ENCODE peak calls at places on chromosomes 3 and 15, in four cellular contexts. Y is H1, H is H9, O is neuronal stem cell. S is an unnamed sample.

GRCh38 chr3:53161820-53162671 is 1.0 kb downstream of the PRKCD start:
- DNase-seq in O (no peak), Y (no peak), H (peak; percentile 47), S (peak; percentile 59)

GRCh38 chr15:25690673-25691543 is 172.2 kb downstream of the ATP10A start:
- DNase-seq in H (no peak), O (no peak), Y (no peak), S (no peak)

GRCh38 chr3:64837126-64837738 is 149.4 kb upstream of the ADAMTS9 start:
- DNase-seq in Y (no peak), H (no peak), O (no peak), S (no peak)

GRCh38 chr15:101320501-101321052 is 25.5 kb upstream of the SNRPA1 start:
- DNase-seq in Y (peak; percentile 71), H (peak; percentile 78), O (peak; percentile 14), S (peak; percentile 95)

GRCh38 chr3:26647078-26647477 is 24.5 kb downstream of the LRRC3B start:
- DNase-seq in H (no peak), O (no peak), Y (no peak), S (no peak)

GRCh38 chr3:177816667-177817208 is 619.5 kb upstream of the TBL1XR1 start:
- DNase-seq in Y (no peak), O (no peak), H (no peak), S (no peak)

GRCh38 chr3:50606596-50606995 is 5.0 kb downstream of the CISH start:
- DNase-seq in H (no peak), Y (no peak), O (no peak), S (no peak)

GRCh38 chr3:102181202-102181920 is 253.5 kb upstream of the ZPLD1 start:
- DNase-seq in O (no peak), Y (no peak), H (no peak), S (peak; percentile 66)

GRCh38 chr3:142040941-142041575 is 108.3 kb downstream of the TFDP2 start:
- DNase-seq in Y (no peak), H (no peak), O (no peak), S (no peak)

GRCh38 chr3:64740232-64740631 is 52.4 kb upstream of the ADAMTS9 start:
- DNase-seq in O (no peak), Y (no peak), H (no peak), S (peak; percentile 80)

GRCh38 chr3:133161666-133162065 is 123.5 kb downstream of the TMEM108 start:
- DNase-seq in O (no peak), Y (no peak), H (no peak), S (no peak)

GRCh38 chr3:74267583-74268184 is 346.8 kb downstream of the CNTN3 start:
- DNase-seq in H (peak; percentile 52), Y (no peak), O (peak; percentile 46), S (peak; percentile 51)

GRCh38 chr3:48125026-48125704 is 63.1 kb downstream of the CDC25A start:
- DNase-seq in O (no peak), Y (no peak), H (peak; percentile 46), S (no peak)

GRCh38 chr3:183318846-183319770 is 66.1 kb downstream of the B3GNT5 start:
- DNase-seq in H (no peak), O (no peak), Y (no peak), S (no peak)

GRCh38 chr15:87345955-87346354 is 910.6 kb downstream of the NTRK3 start:
- DNase-seq in H (no peak), O (no peak), Y (no peak), S (no peak)

GRCh38 chr15:47404877-47405276 is 312.4 kb upstream of the SEMA6D start:
- DNase-seq in O (no peak), H (peak; percentile 37), Y (no peak), S (no peak)

GRCh38 chr3:152402698-152403456 is 134.1 kb downstream of the MBNL1 start:
- DNase-seq in O (no peak), Y (no peak), H (no peak), S (peak; percentile 83)

GRCh38 chr3:47715928-47716327 is 65.8 kb downstream of the SMARCC1 start:
- DNase-seq in H (no peak), O (no peak), Y (no peak), S (peak; percentile 56)

GRCh38 chr15:75008249-75009017 is 13.1 kb downstream of the SCAMP5 start:
- DNase-seq in O (no peak), H (no peak), Y (no peak), S (no peak)

GRCh38 chr3:112774293-112774926 is 72.3 kb downstream of the CD200R1L start:
- DNase-seq in Y (no peak), O (no peak), H (no peak), S (peak; percentile 43)

GRCh38 chr15:73685981-73686380 is 1.8 kb downstream of the CD276 start:
- DNase-seq in Y (no peak), H (no peak), O (no peak), S (peak; percentile 69)

GRCh38 chr15:66673410-66674322 is 28.4 kb upstream of the SMAD6 start:
- DNase-seq in O (peak; percentile 60), Y (peak; percentile 96), H (peak; percentile 94), S (peak; percentile 60)

GRCh38 chr3:195077611-195078540 is 193.1 kb downstream of the XXYLT1 start:
- DNase-seq in O (no peak), Y (no peak), H (no peak), S (no peak)

GRCh38 chr3:87771338-87772059 is 287.3 kb downstream of the CGGBP1 start:
- DNase-seq in H (peak; percentile 59), O (no peak), Y (peak; percentile 52), S (peak; percentile 7)

GRCh38 chr15:78107471-78107870 is 15.1 kb downstream of the SH2D7 start:
- DNase-seq in Y (no peak), O (no peak), H (no peak), S (no peak)

GRCh38 chr15:89958107-89958805 is 42.9 kb upstream of the ZNF710 start:
- DNase-seq in Y (no peak), H (no peak), O (no peak), S (no peak)

DNA sequence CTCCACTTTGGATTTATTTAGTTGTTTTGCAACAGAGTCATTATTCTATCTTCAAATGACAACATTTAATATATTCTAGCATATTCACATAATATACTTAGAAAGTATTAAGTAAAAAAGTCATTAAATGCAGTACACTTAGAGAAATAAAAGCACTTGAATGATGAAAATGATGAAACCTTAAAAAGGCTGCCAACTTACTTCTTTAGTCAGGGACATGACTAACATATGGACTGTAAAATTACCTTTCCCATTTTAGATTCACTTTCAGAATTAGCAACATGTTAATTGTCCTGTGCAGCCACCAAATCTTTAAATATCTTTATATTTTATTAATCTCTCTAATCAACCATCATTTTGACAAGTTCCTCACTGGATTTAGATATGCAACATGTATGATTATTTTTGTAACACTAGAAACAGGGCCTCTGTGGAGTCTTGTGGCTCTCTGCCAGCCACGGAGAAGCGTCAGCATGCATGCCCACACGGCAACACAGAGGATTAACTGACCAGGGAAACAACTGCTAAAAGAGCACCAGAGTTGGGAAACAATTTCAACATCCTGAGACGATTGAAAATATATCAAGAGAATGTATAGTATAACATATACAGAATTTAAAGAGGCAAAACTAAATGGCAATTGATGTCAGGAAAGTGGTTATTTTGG is 95.7 kb downstream of the ANO10 start:
- DNase-seq in Y (no peak), H (no peak), O (no peak), S (no peak)
- H2AK5ac ChIP-seq in Y (no peak overlapping the region), H (no peak overlapping the region), O (no peak overlapping the region), S (no peak overlapping the region)

GRCh38 chr15:62739082-62739481 is 303.5 kb upstream of the TPM1 start:
- DNase-seq in Y (no peak), H (no peak), O (no peak), S (peak; percentile 23)

GRCh38 chr15:62739507-62739906 is 303.0 kb upstream of the TPM1 start:
- DNase-seq in H (no peak), O (no peak), Y (no peak), S (peak; percentile 10)

GRCh38 chr15:62742409-62743171 is 300.0 kb upstream of the TPM1 start:
- DNase-seq in H (peak; percentile 53), O (peak; percentile 67), Y (no peak), S (peak; percentile 89)

GRCh38 chr15:62740141-62741004 is 302.2 kb upstream of the TPM1 start:
- DNase-seq in Y (no peak), H (no peak), O (no peak), S (no peak)

DNA sequence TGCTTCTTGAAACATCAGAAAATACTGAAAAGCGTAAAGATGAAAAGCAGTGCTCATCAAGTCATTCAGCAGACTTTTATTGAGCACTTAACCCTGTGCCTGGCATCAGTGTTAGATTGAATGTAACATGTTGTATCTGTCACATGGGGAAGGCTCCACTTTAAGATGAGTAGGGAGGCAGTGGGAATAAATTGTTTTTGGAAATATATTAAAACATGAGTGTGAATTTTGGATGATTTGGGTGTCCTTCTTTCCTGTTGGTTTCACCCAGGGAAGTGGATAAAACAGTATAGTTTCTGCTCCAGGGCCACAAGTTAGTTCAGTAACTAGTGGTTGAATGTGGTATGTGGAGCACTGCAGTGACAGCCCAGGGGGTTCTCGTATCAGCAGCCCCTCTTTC is 301.4 kb upstream of the TPM1 start:
- DNase-seq in O (no peak), Y (no peak), H (no peak), S (no peak)
- H2BK12ac ChIP-seq in O (no peak overlapping the region), Y (no peak overlapping the region), H (no peak overlapping the region), S (no peak overlapping the region)

GRCh38 chr3:76429536-76430177 is 610.2 kb upstream of the ROBO2 start:
- DNase-seq in Y (no peak), O (no peak), H (no peak), S (no peak)
- H2AK5ac ChIP-seq in Y (no peak overlapping the region), O (no peak overlapping the region), H (no peak overlapping the region), S (no peak overlapping the region)

GRCh38 chr15:40247406-40247971 is 8.6 kb downstream of the PAK6 start:
- DNase-seq in H (no peak), Y (no peak), O (no peak), S (no peak)

GRCh38 chr15:40246496-40247275 is 7.8 kb downstream of the PAK6 start:
- DNase-seq in O (no peak), H (no peak), Y (no peak), S (no peak)

GRCh38 chr15:40250304-40250656 is 11.4 kb downstream of the PAK6 start:
- DNase-seq in Y (no peak), O (no peak), H (no peak), S (no peak)

GRCh38 chr15:40249477-40250303 is 10.8 kb downstream of the PAK6 start:
- DNase-seq in H (no peak), Y (no peak), O (no peak), S (peak; percentile 81)

DNA sequence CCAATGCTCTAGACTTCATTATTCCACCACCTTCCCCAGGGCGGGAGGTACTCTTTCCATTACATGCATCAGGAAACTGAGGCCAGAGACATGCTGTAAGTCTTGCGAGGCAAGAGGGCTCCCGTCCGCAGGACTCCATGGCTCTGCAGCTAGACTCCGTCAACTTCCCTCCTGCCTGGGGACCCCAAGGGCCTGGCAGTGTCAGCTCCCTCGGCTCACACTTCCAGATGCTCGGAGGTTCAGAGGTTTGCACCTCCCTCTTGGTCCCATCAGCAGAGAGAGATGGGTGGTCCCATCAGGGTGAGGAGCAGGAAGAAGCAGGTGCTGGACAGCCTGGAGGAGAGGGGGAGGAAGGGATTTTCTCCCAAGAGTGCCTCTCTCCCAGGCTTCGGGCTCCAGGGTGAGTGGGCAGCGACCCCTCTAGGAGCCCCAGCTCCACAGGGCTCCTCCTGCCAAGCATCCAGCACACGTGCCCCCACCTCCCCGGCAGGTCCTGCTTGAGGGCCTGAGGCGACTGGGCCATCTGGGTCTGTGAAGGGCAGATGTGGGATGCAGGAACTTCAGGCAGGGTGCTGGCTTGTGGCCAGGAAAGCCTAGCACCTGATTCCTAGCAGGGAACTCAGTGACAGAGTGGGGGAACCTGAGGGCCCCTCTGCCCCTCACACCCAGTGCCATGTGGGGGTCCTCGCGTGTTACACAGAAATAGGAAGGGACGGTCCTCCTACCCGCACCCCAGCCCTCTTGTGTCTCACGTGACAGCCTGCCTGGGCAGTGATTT is 9.3 kb downstream of the PAK6 start:
- DNase-seq in O (no peak), H (peak; percentile 23), Y (no peak), S (no peak)
- H2BK12ac ChIP-seq in O (peak overlapping the region; percentile 87), H (no peak overlapping the region), Y (no peak overlapping the region), S (no peak overlapping the region)

GRCh38 chr3:123658860-123659221 is 74.0 kb upstream of the HACD2 start:
- DNase-seq in H (no peak), O (no peak), Y (no peak), S (no peak)
- H2AK5ac ChIP-seq in H (no peak overlapping the region), O (no peak overlapping the region), Y (no peak overlapping the region), S (peak overlapping the region; percentile 98)

S was measured in mesenchymal stem cell.